ENCODE peak calls at places on chromosomes 12 and 14, in seven cellular contexts. B is colonic mucosa; L is psoas muscle; X is cardiac muscle cell; S is CD4-positive, CD25-positive, alpha-beta regulatory T cell; D is GM12864; T is mammary epithelial cell. G is an unnamed sample.

GRCh38 chr14:70789961-70790360 is 19.4 kb downstream of the MAP3K9 start:
- DNase-seq in B (no peak), L (no peak), X (no peak), S (no peak), D (no peak), T (no peak), G (no peak)

GRCh38 chr14:75518625-75519024 is 3.6 kb upstream of the BATF start:
- DNase-seq in B (no peak), L (no peak), X (peak), S (no peak), D (peak), T (no peak), G (no peak)

GRCh38 chr14:71551291-71551955 is 380.8 kb upstream of the RGS6 start:
- DNase-seq in B (no peak), L (no peak), X (peak), S (no peak), D (no peak), T (peak), G (peak)

GRCh38 chr14:74579447-74580274 is 32.4 kb downstream of the LTBP2 start:
- DNase-seq in B (no peak), L (no peak), X (peak), S (no peak), D (no peak), T (peak), G (no peak)

GRCh38 chr14:52012635-52013034 is 23.3 kb downstream of the RTRAF start:
- DNase-seq in B (no peak), L (peak), X (peak), S (no peak), D (no peak), T (no peak), G (no peak)

GRCh38 chr14:55803506-55804197 is 223.6 kb downstream of the KTN1 start:
- DNase-seq in B (no peak), L (no peak), X (peak), S (no peak), D (no peak), T (no peak), G (no peak)

GRCh38 chr14:85313801-85314207 is 216.1 kb upstream of the FLRT2 start:
- DNase-seq in B (no peak), L (no peak), X (peak), S (no peak), D (no peak), T (no peak), G (no peak)

GRCh38 chr12:89999699-90000505 is 291.3 kb upstream of the ATP2B1 start:
- DNase-seq in B (no peak), L (no peak), X (peak), S (no peak), D (no peak), T (no peak), G (no peak)

GRCh38 chr14:35952584-35952983 is 126.4 kb downstream of the BRMS1L start:
- DNase-seq in B (no peak), L (no peak), X (no peak), S (no peak), D (no peak), T (no peak), G (no peak)

GRCh38 chr14:24195186-24196070 is at the start of gene TM9SF1:
- DNase-seq in B (peak), L (peak), X (peak), S (peak), D (peak), T (peak), G (peak)

GRCh38 chr12:21818627-21819026 is 44.1 kb upstream of the KCNJ8 start:
- DNase-seq in B (no peak), L (no peak), X (peak), S (no peak), D (no peak), T (peak), G (peak)

GRCh38 chr12:5222011-5222461 is 178.4 kb downstream of the KCNA5 start:
- DNase-seq in B (no peak), L (no peak), X (no peak), S (no peak), D (no peak), T (no peak), G (no peak)

GRCh38 chr14:69358966-69359365 is 39.1 kb downstream of the ERH start:
- DNase-seq in B (no peak), L (no peak), X (no peak), S (no peak), D (no peak), T (no peak), G (no peak)

GRCh38 chr12:62519043-62519442 is 52.4 kb downstream of the MON2 start:
- DNase-seq in B (no peak), L (no peak), X (no peak), S (no peak), D (no peak), T (no peak), G (no peak)

GRCh38 chr14:69685716-69686115 is 74.3 kb downstream of the SUSD6 start:
- DNase-seq in B (no peak), L (peak), X (peak), S (no peak), D (no peak), T (peak), G (peak)

DNA sequence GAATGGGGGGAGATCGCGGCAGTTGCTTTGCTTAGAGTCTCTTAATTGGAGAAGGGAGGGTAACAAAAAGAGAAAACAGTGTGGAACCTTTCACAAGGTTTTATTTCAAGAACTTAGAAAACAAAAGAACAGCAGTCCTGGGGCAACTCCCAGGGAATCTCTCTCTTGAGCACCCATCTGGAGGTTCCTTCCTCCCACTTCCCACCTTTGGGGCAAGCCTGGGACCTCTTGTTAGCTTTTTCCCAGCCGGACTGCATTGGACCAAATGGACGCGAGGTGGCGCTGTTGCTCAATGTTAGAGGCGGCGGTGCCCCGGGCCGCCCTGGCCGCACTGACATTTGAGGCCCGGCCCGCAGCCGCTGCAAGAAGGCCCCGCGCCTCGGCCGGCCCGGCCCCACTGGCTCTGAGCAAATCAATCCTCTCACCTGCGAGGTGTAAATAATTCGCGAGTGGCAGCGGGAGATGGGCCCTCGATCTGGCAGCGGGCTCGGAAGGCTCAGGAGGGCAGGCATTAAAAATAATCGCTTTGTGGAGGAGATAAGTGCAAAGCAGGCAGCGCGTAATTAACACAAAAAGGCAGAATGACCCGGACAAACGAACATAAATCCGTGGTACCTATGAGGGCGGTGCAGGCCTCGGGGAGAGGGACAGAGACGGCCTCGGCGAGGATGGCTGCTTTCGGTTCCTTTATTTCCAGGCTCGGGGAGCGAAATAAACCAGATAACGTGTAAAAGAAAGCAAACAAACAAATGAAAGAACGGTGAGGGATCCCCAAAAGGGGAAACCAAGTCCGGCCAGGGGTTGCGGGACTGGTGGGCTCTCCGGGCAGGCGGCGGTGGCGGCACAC is 2.7 kb upstream of the HOXC8 start:
- DNase-seq in B (peak), L (peak), X (peak), S (peak), D (no peak), T (peak), G (no peak)
- H3K4me3 ChIP-seq in B (peak), L (peak), X (no peak), S (peak), D (no peak), T (no peak), G (peak)

DNA sequence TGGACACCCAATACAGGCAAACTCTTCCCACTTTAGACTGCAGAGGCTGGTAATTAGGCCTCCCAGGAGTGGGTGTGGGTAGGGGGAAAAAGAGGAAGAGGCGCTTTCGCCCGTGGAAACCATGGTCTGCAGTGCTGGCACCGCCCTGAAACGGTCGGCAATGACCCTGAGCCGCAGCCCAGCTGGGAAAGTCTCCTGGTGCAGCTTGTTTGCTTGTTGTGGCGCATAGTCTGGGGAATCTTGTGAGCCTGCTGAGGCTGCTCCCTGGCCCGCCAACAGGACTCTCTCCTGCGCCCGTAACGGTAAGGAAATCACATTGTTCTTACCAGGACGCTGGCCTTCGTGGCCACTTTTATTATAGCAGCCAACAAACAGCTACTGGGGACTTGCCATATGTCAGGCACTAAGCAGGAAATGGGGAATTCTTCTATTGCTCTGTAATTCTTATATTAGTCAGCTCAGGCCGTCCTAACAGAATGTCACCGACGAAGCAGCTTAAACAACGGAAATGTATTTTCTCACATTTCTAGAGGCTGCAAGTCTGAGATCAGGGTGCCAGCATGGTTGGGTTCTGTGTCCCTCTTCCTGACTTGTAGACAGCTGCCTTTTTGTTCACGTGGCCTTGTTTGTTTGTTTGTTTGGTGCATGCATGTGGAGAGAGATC is 52.5 kb upstream of the RIN3 start:
- DNase-seq in B (no peak), L (no peak), X (peak), S (no peak), D (peak), T (no peak), G (peak)
- H3K4me3 ChIP-seq in B (no peak), L (no peak), X (no peak), S (peak), D (no peak), T (no peak), G (no peak)

DNA sequence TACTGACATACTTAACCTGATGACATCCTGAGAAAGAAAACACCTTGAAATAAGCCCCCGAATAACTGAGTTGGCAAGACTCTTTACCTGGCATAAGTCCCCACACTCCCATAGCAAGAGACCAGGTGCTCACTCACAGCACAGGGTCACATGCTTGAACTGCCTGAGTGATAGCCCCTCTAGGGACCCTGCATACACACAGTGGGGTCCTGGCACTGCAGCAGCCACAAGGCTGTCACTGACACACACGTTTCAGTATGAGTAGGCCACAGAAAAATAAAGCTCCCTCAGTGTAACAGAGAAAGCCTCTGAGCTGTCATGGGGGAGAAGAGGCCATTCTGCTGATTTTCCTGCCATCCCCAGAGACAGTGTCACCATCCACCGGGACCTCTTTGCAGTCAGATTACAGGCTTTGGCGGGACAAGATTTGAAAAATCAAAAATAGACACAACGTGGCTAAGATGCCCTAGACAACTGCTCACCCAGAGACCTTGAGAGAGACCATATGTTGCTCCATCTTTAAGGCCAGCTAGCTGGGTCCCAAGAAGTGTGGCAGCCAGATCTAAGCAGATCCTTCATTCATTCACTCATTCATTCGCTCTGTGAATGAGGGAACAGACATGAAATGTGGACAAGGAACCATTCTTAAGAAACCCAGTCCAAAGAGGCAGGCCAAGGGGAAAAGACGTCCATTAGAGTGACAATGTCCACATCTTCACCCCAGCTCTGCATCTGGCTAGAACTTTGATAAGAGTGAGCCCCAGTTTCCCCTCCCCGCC is 1.6 kb downstream of the SCARB1 start:
- DNase-seq in B (no peak), L (no peak), X (no peak), S (no peak), D (no peak), T (no peak), G (no peak)
- H3K4me3 ChIP-seq in B (peak), L (peak), X (no peak), S (no peak), D (peak), T (peak), G (peak)

GRCh38 chr12:27575780-27576154 is 51.8 kb downstream of the PPFIBP1 start:
- DNase-seq in B (no peak), L (no peak), X (no peak), S (no peak), D (no peak), T (no peak), G (no peak)
- H3K4me3 ChIP-seq in B (no peak), L (no peak), X (no peak), S (no peak), D (no peak), T (no peak), G (no peak)

GRCh38 chr12:70686299-70686698 is 49.1 kb upstream of the PTPRB start:
- DNase-seq in B (no peak), L (no peak), X (no peak), S (no peak), D (no peak), T (no peak), G (no peak)

GRCh38 chr12:70691018-70691672 is 53.9 kb upstream of the PTPRB start:
- DNase-seq in B (no peak), L (no peak), X (peak), S (no peak), D (no peak), T (no peak), G (peak)

GRCh38 chr12:70692681-70693288 is 55.6 kb upstream of the PTPRB start:
- DNase-seq in B (no peak), L (no peak), X (peak), S (no peak), D (no peak), T (peak), G (peak)

GRCh38 chr12:70683976-70684375 is 46.7 kb upstream of the PTPRB start:
- DNase-seq in B (no peak), L (no peak), X (no peak), S (no peak), D (no peak), T (no peak), G (no peak)

DNA sequence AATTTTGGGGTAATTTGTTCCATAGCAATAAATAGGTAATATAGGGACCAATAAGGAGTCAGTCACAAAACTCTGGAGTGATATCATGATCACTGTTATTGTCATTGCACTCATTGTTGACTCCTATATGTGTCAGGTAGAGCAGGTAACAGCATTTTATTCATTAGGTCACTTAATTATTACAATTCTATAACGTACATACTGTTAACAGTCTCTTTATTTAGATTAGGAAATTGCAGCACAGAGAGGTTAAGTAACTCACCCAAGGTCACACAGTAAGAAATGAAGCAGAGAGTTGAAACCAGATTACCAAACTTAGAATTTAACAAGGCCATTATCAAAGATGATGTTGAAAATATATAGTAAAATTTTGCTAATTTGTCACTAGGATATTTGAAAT is 49.7 kb upstream of the PTPRB start:
- DNase-seq in B (no peak), L (no peak), X (no peak), S (no peak), D (no peak), T (no peak), G (no peak)
- H3K4me3 ChIP-seq in B (no peak), L (no peak), X (no peak), S (no peak), D (no peak), T (no peak), G (no peak)

GRCh38 chr12:51954465-51955361 is 3.2 kb downstream of the ACVR1B start:
- DNase-seq in B (peak), L (no peak), X (peak), S (no peak), D (no peak), T (peak), G (no peak)

GRCh38 chr12:51951843-51952722 is 584 bp downstream of the ACVR1B start:
- DNase-seq in B (peak), L (peak), X (no peak), S (no peak), D (no peak), T (no peak), G (no peak)

GRCh38 chr12:51951199-51951842 is at the start of gene ACVR1B:
- DNase-seq in B (peak), L (peak), X (peak), S (peak), D (peak), T (peak), G (peak)

GRCh38 chr12:51953925-51954324 is 2.4 kb downstream of the ACVR1B start:
- DNase-seq in B (no peak), L (no peak), X (no peak), S (no peak), D (no peak), T (no peak), G (no peak)

GRCh38 chr12:51953011-51953568 is 1.6 kb downstream of the ACVR1B start:
- DNase-seq in B (peak), L (no peak), X (no peak), S (no peak), D (no peak), T (no peak), G (no peak)
- H3K4me3 ChIP-seq in B (peak), L (peak), X (peak), S (no peak), D (no peak), T (peak), G (peak)